ENCODE peak calls at places on chromosomes 13 and 19, in four cellular contexts. W, H, Q and O are unnamed samples.

GRCh38 chr13:27261376-27261775 is 9.3 kb upstream of the RASL11A start:
- DNase-seq in W (no peak), H (no peak), Q (no peak), O (no peak)

GRCh38 chr19:44552324-44552723 is 22.8 kb upstream of the CEACAM20 start:
- DNase-seq in H (peak; percentile 47), Q (no peak), W (peak; percentile 40), O (peak; percentile 72)

GRCh38 chr19:32373614-32374295 is 28.3 kb downstream of the ZNF507 start:
- DNase-seq in H (peak; percentile 100), Q (no peak), W (no peak), O (peak; percentile 55)

GRCh38 chr19:13022111-13022858 is 27.0 kb downstream of the NFIX start:
- DNase-seq in H (no peak), W (no peak), Q (no peak), O (no peak)

GRCh38 chr19:28023064-28023463 is 1189.9 kb downstream of the UQCRFS1 start:
- DNase-seq in W (no peak), H (no peak), Q (no peak), O (no peak)

GRCh38 chr19:48419158-48419920 is 25.9 kb downstream of the GRIN2D start:
- DNase-seq in Q (peak; percentile 57), H (no peak), W (peak; percentile 87), O (peak; percentile 56)

GRCh38 chr13:60583196-60583908 is 186.3 kb downstream of the TDRD3 start:
- DNase-seq in Q (no peak), H (peak; percentile 13), W (no peak), O (no peak)

GRCh38 chr19:44603201-44603945 is 10.0 kb upstream of the IGSF23 start:
- DNase-seq in Q (no peak), H (no peak), W (no peak), O (no peak)

GRCh38 chr13:20492641-20493040 is 33.0 kb downstream of the CRYL1 start:
- DNase-seq in H (peak; percentile 46), Q (no peak), W (no peak), O (peak; percentile 19)

GRCh38 chr19:4570916-4571304 is 11.4 kb upstream of the SEMA6B start:
- DNase-seq in H (no peak), W (no peak), Q (no peak), O (no peak)

GRCh38 chr19:5231857-5232503 is 108.6 kb downstream of the PTPRS start:
- DNase-seq in W (no peak), H (no peak), Q (no peak), O (no peak)

GRCh38 chr19:29665215-29665825 is at the start of gene PLEKHF1:
- DNase-seq in W (peak; percentile 98), H (peak; percentile 58), Q (no peak), O (peak; percentile 97)

GRCh38 chr13:44101347-44102083 is 221.8 kb downstream of the LACC1 start:
- DNase-seq in H (no peak), W (no peak), Q (no peak), O (no peak)

GRCh38 chr13:93460005-93460404 is 233.4 kb downstream of the GPC6 start:
- DNase-seq in W (peak; percentile 57), H (no peak), Q (no peak), O (no peak)

GRCh38 chr19:49425922-49426592 is 869 bp downstream of the GFY start:
- DNase-seq in H (no peak), W (no peak), Q (no peak), O (peak; percentile 80)

GRCh38 chr19:12748489-12748888 is 3.1 kb upstream of the BEST2 start:
- DNase-seq in H (no peak), Q (no peak), W (peak; percentile 22), O (no peak)

GRCh38 chr19:43625918-43626579 is 6.6 kb upstream of the ZNF428 start:
- DNase-seq in W (peak; percentile 73), Q (no peak), H (no peak), O (peak; percentile 78)

GRCh38 chr13:40618581-40619478 is 47.6 kb downstream of the FOXO1 start:
- DNase-seq in H (no peak), Q (no peak), W (no peak), O (no peak)

GRCh38 chr13:44816701-44817684 is 172.3 kb downstream of the NUFIP1 start:
- DNase-seq in H (no peak), W (no peak), Q (no peak), O (no peak)

GRCh38 chr13:86051134-86052103 is 252.2 kb upstream of the SLITRK6 start:
- DNase-seq in W (no peak), H (no peak), Q (no peak), O (no peak)

GRCh38 chr13:112325941-112326645 is 50.1 kb upstream of the SPACA7 start:
- DNase-seq in Q (no peak), W (no peak), H (no peak), O (no peak)

GRCh38 chr19:45676851-45677263 is 8.8 kb downstream of the GIPR start:
- DNase-seq in Q (no peak), W (no peak), H (no peak), O (no peak)

GRCh38 chr13:42401376-42401775 is 129.4 kb downstream of the AKAP11 start:
- DNase-seq in Q (no peak), W (no peak), H (no peak), O (no peak)

GRCh38 chr13:20461481-20461859 is 64.2 kb downstream of the CRYL1 start:
- DNase-seq in W (no peak), H (no peak), Q (no peak), O (no peak)

GRCh38 chr13:47598340-47598911 is 402.6 kb downstream of the SUCLA2 start:
- DNase-seq in W (peak; percentile 7), H (no peak), Q (no peak), O (no peak)

GRCh38 chr19:33298146-33298911 is 4.0 kb downstream of the CEBPA start:
- DNase-seq in W (peak; percentile 41), H (no peak), Q (no peak), O (no peak)

GRCh38 chr19:53132231-53132991 is at the start of gene ZNF415:
- DNase-seq in W (peak; percentile 89), Q (no peak), H (no peak), O (no peak)

GRCh38 chr19:17865364-17866311 is 5.9 kb downstream of the RPL18A start:
- DNase-seq in H (no peak), W (peak; percentile 32), Q (no peak), O (peak; percentile 45)

GRCh38 chr19:38290631-38291147 is 13.4 kb upstream of the C19orf33 start:
- DNase-seq in W (no peak), Q (no peak), H (no peak), O (no peak)

GRCh38 chr19:32876236-32876918 is 6.8 kb upstream of the SLC7A9 start:
- DNase-seq in H (no peak), W (no peak), Q (no peak), O (no peak)

GRCh38 chr13:45623516-45624090 is 8.1 kb upstream of the ERICH6B start:
- DNase-seq in Q (peak; percentile 21), W (peak; percentile 39), H (peak; percentile 19), O (peak; percentile 20)

GRCh38 chr19:55086730-55087541 is 11.3 kb downstream of the EPS8L1 start:
- DNase-seq in H (no peak), Q (no peak), W (peak; percentile 99), O (no peak)

GRCh38 chr19:4534836-4535658 is at the start of gene PLIN5:
- DNase-seq in H (peak; percentile 80), Q (peak; percentile 3), W (peak; percentile 98), O (peak; percentile 99)

DNA sequence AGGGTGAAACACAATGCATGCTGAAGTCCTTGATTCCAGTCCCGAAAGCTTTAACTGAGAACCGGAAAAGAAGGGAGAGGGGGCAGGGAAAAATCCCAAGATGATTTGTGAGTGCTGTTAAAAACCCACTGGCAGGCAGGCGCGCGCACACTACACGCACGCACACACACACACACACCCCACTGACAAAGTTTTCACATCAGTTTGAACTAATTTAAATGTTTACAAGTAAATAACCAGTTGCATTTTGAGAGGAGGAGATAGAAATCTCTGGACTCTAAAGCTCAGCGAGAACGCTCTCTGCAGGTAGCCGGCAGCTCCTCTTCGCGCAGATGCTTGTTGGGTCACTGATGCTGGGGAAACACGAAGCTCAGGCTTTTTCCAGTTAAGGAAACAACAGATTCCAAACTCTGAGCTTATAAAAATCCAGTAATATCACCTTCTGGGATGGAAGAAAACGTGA is 818 bp upstream of the SLITRK1 start:
- DNase-seq in H (no peak), W (no peak), Q (no peak), O (no peak)
- TF ChIP-seq MXI1 in H (no peak), W (no peak), Q (no peak), O (no peak)

GRCh38 chr19:10454267-10454666 is 33.9 kb downstream of the PDE4A start:
- DNase-seq in W (peak; percentile 86), Q (no peak), H (no peak), O (peak; percentile 50)
- TF ChIP-seq MAX in W (no peak), Q (no peak), H (no peak), O (no peak)

DNA sequence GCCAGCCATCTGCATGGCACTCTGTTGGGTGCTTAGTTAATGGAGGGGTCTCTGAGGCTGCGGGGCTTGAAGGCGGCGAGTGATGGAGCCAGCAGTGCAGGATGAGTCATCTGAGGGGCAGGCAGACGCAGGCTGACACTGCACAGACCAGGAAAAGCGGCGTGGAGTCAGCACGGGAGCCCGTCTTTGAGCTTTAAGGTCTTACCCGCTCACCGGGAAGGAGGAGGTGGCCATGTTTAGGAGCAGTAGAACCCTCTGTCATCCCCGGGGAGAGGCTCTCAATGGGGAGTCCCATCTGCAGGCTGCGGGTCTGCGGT is 13.1 kb downstream of the NAXD start:
- DNase-seq in W (peak; percentile 84), H (no peak), Q (no peak), O (no peak)
- TF ChIP-seq MXI1 in W (peak; percentile 31), H (no peak), Q (no peak), O (no peak)

DNA sequence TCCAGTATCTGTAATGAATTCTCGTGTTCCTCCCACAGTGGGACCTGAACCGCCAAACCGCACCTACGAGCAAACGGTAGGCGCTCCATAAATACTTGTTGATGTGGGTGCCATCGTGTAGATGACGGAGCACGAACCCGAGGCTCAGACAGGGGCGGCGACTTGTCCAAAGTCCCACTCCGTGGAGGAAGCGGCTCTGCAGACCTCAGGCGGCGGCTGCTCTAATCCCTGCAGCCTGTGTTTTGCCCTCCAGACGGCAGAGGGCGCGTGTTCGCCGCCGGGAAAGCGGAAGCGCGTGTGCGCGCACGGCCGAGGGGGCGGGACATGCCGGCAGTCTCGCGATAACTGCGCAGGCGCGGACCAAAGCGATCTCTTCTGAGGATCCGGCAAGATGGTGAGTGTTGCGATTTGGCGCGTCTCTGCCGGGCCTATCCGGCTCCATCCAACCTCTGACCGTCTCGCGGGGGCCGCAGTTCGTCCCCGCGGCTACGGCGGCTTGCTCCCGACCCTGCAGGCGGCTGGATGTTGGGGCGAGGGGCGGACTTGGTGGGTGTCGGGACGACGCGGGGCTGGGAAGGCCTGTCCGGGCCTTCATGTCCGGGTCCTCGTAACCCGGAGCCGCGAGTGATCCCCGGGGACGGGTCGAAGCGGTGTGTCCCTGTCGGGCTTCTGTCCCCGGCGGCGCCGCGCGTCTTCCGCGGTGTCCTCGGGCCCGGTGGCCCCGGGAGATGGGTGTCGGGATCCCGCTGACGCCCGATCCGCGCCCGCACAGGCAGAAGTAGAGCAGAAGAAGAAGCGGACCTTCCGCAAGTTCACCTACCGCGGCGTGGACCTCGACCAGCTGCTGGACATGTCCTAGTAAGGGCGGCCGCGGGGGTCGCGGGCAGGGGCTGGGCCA is at the start of gene RPS15:
- DNase-seq in W (peak; percentile 96), Q (peak; percentile 84), H (peak; percentile 91), O (peak; percentile 83)
- TF ChIP-seq MAX in W (peak; percentile 89), Q (peak; percentile 82), H (peak; percentile 95), O (peak; percentile 92)

DNA sequence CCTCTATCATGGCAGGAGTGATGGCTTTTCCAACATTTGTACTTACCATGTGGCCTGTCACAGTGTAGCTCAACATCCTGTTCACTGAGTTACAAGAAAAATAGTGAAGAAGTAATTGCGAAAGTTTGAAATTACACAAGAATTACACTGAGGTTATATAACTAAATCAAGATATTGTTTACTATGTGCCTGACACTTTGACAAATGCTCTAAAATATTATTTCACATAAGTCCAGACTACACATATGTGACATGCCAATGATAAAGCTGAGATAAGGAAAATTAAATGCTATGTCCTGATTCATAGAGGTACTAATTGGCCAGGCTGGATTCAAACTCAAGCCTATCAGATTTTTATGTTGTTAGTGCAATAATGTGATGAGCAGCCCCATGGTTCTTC is 451.7 kb downstream of the PCDH9 start:
- DNase-seq in Q (no peak), W (peak; percentile 2), H (no peak), O (no peak)
- TF ChIP-seq MXI1 in Q (no peak), W (no peak), H (no peak), O (no peak)